ENCODE peak calls at places on chromosome 20, in five cellular contexts. One of them, this sample, is unnamed.

GRCh38 chr20:8855315-8855714 is 213.6 kb upstream of the PLCB4 start:
- DNase-seq in NCI-H187 treated with DMSO at 0.1 percent for 48 hours: no peak
- DNase-seq in DMS153: no peak
- DNase-seq in activated CD4-positive, alpha-beta T cell treated with anti-CD3 and anti-CD28 coated beads, Interleukin-2, amount 50 U/mL, for 48 hours: no peak
- DNase-seq in cardiac fibroblast: peak; percentile 51
- DNase-seq in this sample: peak; percentile 60

GRCh38 chr20:2521369-2522305 is 12.9 kb upstream of the ZNF343 start:
- DNase-seq in cardiac fibroblast: peak; percentile 63
- DNase-seq in activated CD4-positive, alpha-beta T cell treated with anti-CD3 and anti-CD28 coated beads, Interleukin-2, amount 50 U/mL, for 48 hours: peak; percentile 63
- DNase-seq in DMS153: no peak
- DNase-seq in NCI-H187 treated with DMSO at 0.1 percent for 48 hours: no peak
- DNase-seq in this sample: peak; percentile 41

GRCh38 chr20:52484438-52484837 is 292.9 kb upstream of the ZFP64 start:
- DNase-seq in activated CD4-positive, alpha-beta T cell treated with anti-CD3 and anti-CD28 coated beads, Interleukin-2, amount 50 U/mL, for 48 hours: no peak
- DNase-seq in DMS153: no peak
- DNase-seq in NCI-H187 treated with DMSO at 0.1 percent for 48 hours: no peak
- DNase-seq in cardiac fibroblast: no peak
- DNase-seq in this sample: peak; percentile 83

GRCh38 chr20:50813801-50814200 is 18.9 kb downstream of the BCAS4 start:
- DNase-seq in DMS153: no peak
- DNase-seq in cardiac fibroblast: no peak
- DNase-seq in NCI-H187 treated with DMSO at 0.1 percent for 48 hours: no peak
- DNase-seq in activated CD4-positive, alpha-beta T cell treated with anti-CD3 and anti-CD28 coated beads, Interleukin-2, amount 50 U/mL, for 48 hours: no peak
- DNase-seq in this sample: no peak

GRCh38 chr20:18815194-18815942 is 1.8 kb downstream of the SCP2D1 start:
- DNase-seq in activated CD4-positive, alpha-beta T cell treated with anti-CD3 and anti-CD28 coated beads, Interleukin-2, amount 50 U/mL, for 48 hours: no peak
- DNase-seq in NCI-H187 treated with DMSO at 0.1 percent for 48 hours: no peak
- DNase-seq in cardiac fibroblast: no peak
- DNase-seq in DMS153: no peak
- DNase-seq in this sample: no peak

GRCh38 chr20:57091748-57092111 is 174.7 kb downstream of the BMP7 start:
- DNase-seq in activated CD4-positive, alpha-beta T cell treated with anti-CD3 and anti-CD28 coated beads, Interleukin-2, amount 50 U/mL, for 48 hours: no peak
- DNase-seq in NCI-H187 treated with DMSO at 0.1 percent for 48 hours: no peak
- DNase-seq in cardiac fibroblast: no peak
- DNase-seq in DMS153: no peak
- DNase-seq in this sample: no peak

GRCh38 chr20:10763117-10763516 is 89.3 kb upstream of the JAG1 start:
- DNase-seq in cardiac fibroblast: peak; percentile 36
- DNase-seq in activated CD4-positive, alpha-beta T cell treated with anti-CD3 and anti-CD28 coated beads, Interleukin-2, amount 50 U/mL, for 48 hours: no peak
- DNase-seq in DMS153: no peak
- DNase-seq in NCI-H187 treated with DMSO at 0.1 percent for 48 hours: no peak
- DNase-seq in this sample: no peak

GRCh38 chr20:63698739-63699465 is 2.5 kb downstream of the TNFRSF6B start:
- DNase-seq in NCI-H187 treated with DMSO at 0.1 percent for 48 hours: no peak
- DNase-seq in DMS153: no peak
- DNase-seq in activated CD4-positive, alpha-beta T cell treated with anti-CD3 and anti-CD28 coated beads, Interleukin-2, amount 50 U/mL, for 48 hours: peak; percentile 75
- DNase-seq in cardiac fibroblast: peak; percentile 86
- DNase-seq in this sample: peak; percentile 93

GRCh38 chr20:50189681-50190250 is 864 bp upstream of the CEBPB start:
- DNase-seq in cardiac fibroblast: no peak
- DNase-seq in NCI-H187 treated with DMSO at 0.1 percent for 48 hours: no peak
- DNase-seq in DMS153: peak; percentile 8
- DNase-seq in activated CD4-positive, alpha-beta T cell treated with anti-CD3 and anti-CD28 coated beads, Interleukin-2, amount 50 U/mL, for 48 hours: peak; percentile 43
- DNase-seq in this sample: no peak

GRCh38 chr20:13839421-13840092 is 54.7 kb downstream of the NDUFAF5 start:
- DNase-seq in NCI-H187 treated with DMSO at 0.1 percent for 48 hours: no peak
- DNase-seq in DMS153: no peak
- DNase-seq in activated CD4-positive, alpha-beta T cell treated with anti-CD3 and anti-CD28 coated beads, Interleukin-2, amount 50 U/mL, for 48 hours: no peak
- DNase-seq in cardiac fibroblast: peak; percentile 10
- DNase-seq in this sample: peak; percentile 86

GRCh38 chr20:13819885-13820645 is 35.2 kb downstream of the NDUFAF5 start:
- DNase-seq in activated CD4-positive, alpha-beta T cell treated with anti-CD3 and anti-CD28 coated beads, Interleukin-2, amount 50 U/mL, for 48 hours: peak; percentile 5
- DNase-seq in cardiac fibroblast: peak; percentile 59
- DNase-seq in NCI-H187 treated with DMSO at 0.1 percent for 48 hours: peak; percentile 17
- DNase-seq in DMS153: peak; percentile 52
- DNase-seq in this sample: peak; percentile 48

This sample was measured in AG08395.